ENCODE peak calls at places on chromosomes 12 and 14, in nine cellular contexts. Z, O, A, T, J, I, E, G and Q are unnamed samples.

GRCh38 chr14:69703047-69704046 is 63.6 kb upstream of the SRSF5 start:
- DNase-seq in T (peak), Z (no peak), J (no peak), O (no peak), A (no peak), G (no peak), E (no peak), I (no peak), Q (no peak)

GRCh38 chr12:95848575-95849388 is 10.0 kb upstream of the SNRPF start:
- DNase-seq in E (peak), O (peak), G (no peak), J (no peak), I (no peak), A (peak), Z (no peak), T (no peak), Q (no peak)

GRCh38 chr12:25155031-25155576 is 39.9 kb downstream of the DNAI7 start:
- DNase-seq in I (peak), Z (no peak), E (no peak), O (peak), J (no peak), T (no peak), A (no peak), G (peak), Q (peak)

GRCh38 chr14:92677087-92677668 is 71.2 kb downstream of the LGMN start:
- DNase-seq in A (no peak), T (no peak), I (no peak), O (no peak), Z (no peak), E (no peak), J (no peak), G (peak), Q (peak)

GRCh38 chr14:102775855-102776760 is 1.1 kb upstream of the TRAF3 start:
- DNase-seq in G (peak), O (peak), A (no peak), T (no peak), J (peak), E (peak), I (peak), Z (no peak), Q (no peak)

GRCh38 chr12:112532106-112532505 is 113.4 kb downstream of the PTPN11 start:
- DNase-seq in G (no peak), T (no peak), J (no peak), A (no peak), I (no peak), E (no peak), O (no peak), Z (no peak), Q (no peak)

GRCh38 chr12:57610553-57611115 is 601 bp upstream of the ARHGEF25 start:
- DNase-seq in G (no peak), I (no peak), J (no peak), O (no peak), E (no peak), A (no peak), Z (no peak), T (peak), Q (no peak)

GRCh38 chr12:104381721-104382480 is 74.8 kb upstream of the CHST11 start:
- DNase-seq in Z (peak), O (peak), E (peak), A (peak), I (peak), J (peak), T (peak), G (peak), Q (peak)

GRCh38 chr14:64447890-64448667 is 17.2 kb upstream of the AKAP5 start:
- DNase-seq in E (no peak), G (peak), O (no peak), J (no peak), T (no peak), Z (no peak), A (no peak), I (no peak), Q (no peak)

GRCh38 chr14:54567634-54568561 is 970 bp downstream of the SAMD4A start:
- DNase-seq in A (peak), J (peak), O (peak), G (peak), T (peak), Z (peak), I (peak), E (no peak), Q (no peak)

GRCh38 chr12:69966409-69966808 is 141.4 kb downstream of the MYRFL start:
- DNase-seq in A (no peak), Z (no peak), O (peak), G (no peak), I (peak), J (no peak), E (peak), T (no peak), Q (no peak)

GRCh38 chr12:67827820-67828383 is 161.3 kb upstream of the IFNG-AS1 start:
- DNase-seq in E (peak), G (no peak), I (peak), O (peak), Z (peak), T (no peak), J (no peak), A (no peak), Q (no peak)

GRCh38 chr14:101109981-101110728 is 206.6 kb upstream of the RTL1 start:
- DNase-seq in A (no peak), T (no peak), O (no peak), J (no peak), E (no peak), G (no peak), Z (no peak), I (no peak), Q (no peak)

GRCh38 chr12:42238240-42239140 is at the start of gene YAF2:
- DNase-seq in G (peak), O (peak), I (peak), E (peak), T (peak), Z (peak), J (peak), A (peak), Q (peak)

GRCh38 chr12:100758083-100758482 is 36.5 kb upstream of the ANO4 start:
- DNase-seq in E (no peak), A (no peak), Z (no peak), G (no peak), T (peak), O (no peak), J (no peak), I (no peak), Q (no peak)

GRCh38 chr12:77133566-77133965 is 68.2 kb upstream of the E2F7 start:
- DNase-seq in O (peak), E (no peak), T (no peak), A (peak), I (peak), J (peak), G (no peak), Z (no peak), Q (peak)

GRCh38 chr12:53506881-53507719 is at the start of gene NPFF:
- DNase-seq in T (no peak), A (no peak), G (no peak), O (no peak), Z (no peak), E (no peak), I (no peak), J (no peak), Q (no peak)

GRCh38 chr14:36241183-36241582 is 64.7 kb upstream of the PTCSC3 start:
- DNase-seq in A (no peak), Z (no peak), I (no peak), E (no peak), O (no peak), T (no peak), J (no peak), G (no peak), Q (no peak)

GRCh38 chr12:113019045-113019444 is 37.5 kb upstream of the DTX1 start:
- DNase-seq in A (no peak), J (no peak), E (no peak), I (no peak), Z (no peak), T (no peak), O (no peak), G (no peak), Q (no peak)

GRCh38 chr14:34387974-34388533 is 74.0 kb downstream of the SPTSSA start:
- DNase-seq in Z (no peak), J (no peak), G (no peak), T (no peak), I (no peak), A (no peak), E (no peak), O (peak), Q (no peak)

GRCh38 chr14:67529947-67530935 is 2.8 kb upstream of the PLEKHH1 start:
- DNase-seq in G (no peak), O (no peak), T (no peak), I (no peak), A (no peak), E (no peak), J (no peak), Z (no peak), Q (no peak)

GRCh38 chr14:52063107-52063506 is 5.8 kb downstream of the NID2 start:
- DNase-seq in I (no peak), J (no peak), G (no peak), A (no peak), O (no peak), E (no peak), Z (no peak), T (no peak), Q (no peak)

GRCh38 chr12:53586745-53587144 is 39.4 kb downstream of the ATF7 start:
- DNase-seq in E (no peak), J (no peak), T (no peak), G (no peak), O (no peak), A (no peak), I (no peak), Z (no peak), Q (no peak)

GRCh38 chr12:78793491-78793890 is 71.1 kb upstream of the SYT1 start:
- DNase-seq in A (no peak), Z (no peak), I (no peak), E (no peak), J (no peak), T (no peak), O (peak), G (no peak), Q (no peak)

GRCh38 chr12:52168019-52168717 is 23.6 kb downstream of the KRT80 start:
- DNase-seq in O (peak), J (no peak), E (no peak), G (no peak), Z (no peak), I (no peak), A (no peak), T (no peak), Q (no peak)

GRCh38 chr14:37565550-37565949 is 29.5 kb downstream of the FOXA1 start:
- DNase-seq in J (no peak), A (no peak), O (no peak), T (peak), Z (no peak), E (no peak), I (no peak), G (no peak), Q (no peak)

GRCh38 chr14:67618617-67619063 is 1.1 kb upstream of the ARG2 start:
- DNase-seq in J (peak), T (peak), E (peak), G (peak), I (peak), A (no peak), Z (no peak), O (peak), Q (peak)

GRCh38 chr14:91883770-91884169 is 16.4 kb upstream of the TC2N start:
- DNase-seq in T (no peak), E (no peak), A (no peak), O (no peak), I (no peak), G (no peak), Z (no peak), J (no peak), Q (no peak)

GRCh38 chr12:124938066-124938465 is 23.6 kb upstream of the UBC start:
- DNase-seq in O (no peak), I (no peak), Z (no peak), T (no peak), G (no peak), J (no peak), E (no peak), A (no peak), Q (no peak)

GRCh38 chr14:105128059-105128458 is 40.5 kb downstream of the JAG2 start:
- DNase-seq in A (no peak), J (no peak), Z (no peak), O (peak), E (no peak), G (no peak), T (no peak), I (peak), Q (no peak)

GRCh38 chr14:23306412-23307145 is at the start of gene BCL2L2:
- DNase-seq in Z (no peak), E (peak), I (peak), G (no peak), T (peak), J (peak), O (peak), A (peak), Q (no peak)

GRCh38 chr14:101035466-101036225 is 132.1 kb upstream of the RTL1 start:
- DNase-seq in A (no peak), E (no peak), G (no peak), Z (no peak), O (no peak), T (peak), J (peak), I (no peak), Q (no peak)

GRCh38 chr14:52253503-52253902 is 14.0 kb upstream of the PTGDR start:
- DNase-seq in I (no peak), G (no peak), Z (no peak), A (no peak), E (no peak), O (peak), J (no peak), T (no peak), Q (no peak)

GRCh38 chr12:54383041-54383609 is 1.4 kb downstream of the ZNF385A start:
- DNase-seq in Z (no peak), I (peak), J (no peak), T (no peak), G (no peak), A (no peak), E (peak), O (peak), Q (no peak)

GRCh38 chr12:131905081-131905639 is 10.7 kb downstream of the ULK1 start:
- DNase-seq in T (no peak), I (no peak), G (no peak), Z (no peak), E (no peak), O (no peak), J (no peak), A (no peak), Q (peak)

GRCh38 chr12:26062566-26062965 is 62.3 kb downstream of the BHLHE41 start:
- DNase-seq in I (no peak), O (peak), Z (no peak), J (no peak), A (no peak), G (no peak), T (no peak), E (no peak), Q (no peak)